ENCODE peak calls at places on chromosomes 16 and 17, in nine cellular contexts. J, Z, T, D, H, M, R, I and G are unnamed samples.
A peak's percentile ranks its signal among the peaks of the same experiment; 100 is the strongest.

GRCh38 chr16:14405611-14406537 is 224.2 kb downstream of the PARN start:
- DNase-seq in T (no peak), Z (peak; percentile 56), J (no peak), R (no peak), H (no peak), D (no peak), I (no peak), M (no peak), G (no peak)

GRCh38 chr17:67434061-67434525 is 57.0 kb downstream of the PITPNC1 start:
- DNase-seq in R (no peak), H (no peak), I (peak; percentile 28), M (no peak), T (no peak), Z (no peak), D (no peak), J (no peak), G (peak; percentile 75)

GRCh38 chr17:44911133-44912001 is 3.9 kb downstream of the GFAP start:
- DNase-seq in T (no peak), H (no peak), J (peak; percentile 48), M (no peak), Z (peak; percentile 73), I (peak; percentile 23), R (no peak), D (no peak), G (peak; percentile 75)

GRCh38 chr17:65055280-65055707 is 1.2 kb downstream of the GNA13 start:
- DNase-seq in T (no peak), R (no peak), H (no peak), I (no peak), M (no peak), D (no peak), Z (no peak), J (no peak), G (no peak)

GRCh38 chr16:68800257-68800875 is 43.0 kb upstream of the TANGO6 start:
- DNase-seq in J (peak; percentile 83), Z (peak; percentile 68), R (peak; percentile 80), H (peak; percentile 57), M (no peak), D (no peak), I (peak; percentile 14), T (peak; percentile 43), G (no peak)

GRCh38 chr16:57519796-57520360 is 16.5 kb downstream of the CCDC102A start:
- DNase-seq in D (no peak), I (peak; percentile 65), Z (peak; percentile 89), J (peak; percentile 63), H (peak; percentile 10), M (no peak), R (peak; percentile 51), T (peak; percentile 41), G (peak; percentile 85)

GRCh38 chr17:56804454-56804853 is 29.3 kb downstream of the C17orf67 start:
- DNase-seq in H (no peak), I (no peak), R (no peak), Z (no peak), T (no peak), M (no peak), D (no peak), J (peak; percentile 36), G (no peak)

GRCh38 chr17:49565948-49566491 is 9.7 kb upstream of the NXPH3 start:
- DNase-seq in Z (peak; percentile 90), J (peak; percentile 85), H (no peak), R (no peak), D (no peak), T (no peak), M (no peak), I (no peak), G (peak; percentile 88)

GRCh38 chr17:61460796-61461585 is 8.8 kb downstream of the TBX4 start:
- DNase-seq in I (no peak), J (no peak), H (no peak), D (no peak), R (no peak), T (no peak), M (no peak), Z (no peak), G (no peak)

GRCh38 chr16:67563708-67564468 is 1.6 kb downstream of the CTCF start:
- DNase-seq in J (peak; percentile 54), R (peak; percentile 73), M (no peak), Z (no peak), T (no peak), H (no peak), D (no peak), I (no peak), G (peak; percentile 68)